ENCODE peak calls at places on chromosomes 6 and 20, in eight cellular contexts. One of them, this sample, is unnamed.

GRCh38 chr6:37077459-37078296 is 72.2 kb downstream of the FGD2 start:
- ATAC-seq in Right ventricle myocardium superior: peak; percentile 92
- ATAC-seq in heart right ventricle: peak; percentile 90
- ATAC-seq in aorta: peak; percentile 84
- ATAC-seq in central memory CD8-positive, alpha-beta T cell: no peak
- ATAC-seq in effector memory CD8-positive, alpha-beta T cell: no peak
- ATAC-seq in left ventricle myocardium superior: peak; percentile 90
- ATAC-seq in naive thymus-derived CD8-positive, alpha-beta T cell: no peak
- ATAC-seq in this sample: no peak

GRCh38 chr6:31971993-31972708 is at the start of gene DXO:
- ATAC-seq in Right ventricle myocardium superior: peak; percentile 97
- ATAC-seq in heart right ventricle: peak; percentile 97
- ATAC-seq in aorta: peak; percentile 96
- ATAC-seq in central memory CD8-positive, alpha-beta T cell: peak; percentile 96
- ATAC-seq in effector memory CD8-positive, alpha-beta T cell: peak; percentile 89
- ATAC-seq in left ventricle myocardium superior: peak; percentile 96
- ATAC-seq in naive thymus-derived CD8-positive, alpha-beta T cell: peak; percentile 90
- ATAC-seq in this sample: peak; percentile 92

GRCh38 chr6:16421462-16421960 is 183.1 kb downstream of the GMPR start:
- ATAC-seq in Right ventricle myocardium superior: no peak
- ATAC-seq in heart right ventricle: no peak
- ATAC-seq in aorta: no peak
- ATAC-seq in central memory CD8-positive, alpha-beta T cell: peak; percentile 5
- ATAC-seq in effector memory CD8-positive, alpha-beta T cell: peak; percentile 9
- ATAC-seq in left ventricle myocardium superior: peak; percentile 39
- ATAC-seq in naive thymus-derived CD8-positive, alpha-beta T cell: no peak
- ATAC-seq in this sample: no peak

GRCh38 chr6:42745083-42745637 is 743 bp downstream of the TBCC start:
- ATAC-seq in Right ventricle myocardium superior: no peak
- ATAC-seq in heart right ventricle: no peak
- ATAC-seq in aorta: no peak
- ATAC-seq in central memory CD8-positive, alpha-beta T cell: no peak
- ATAC-seq in effector memory CD8-positive, alpha-beta T cell: no peak
- ATAC-seq in left ventricle myocardium superior: no peak
- ATAC-seq in naive thymus-derived CD8-positive, alpha-beta T cell: no peak
- ATAC-seq in this sample: no peak

GRCh38 chr6:71250050-71250689 is 38.4 kb upstream of the OGFRL1 start:
- ATAC-seq in Right ventricle myocardium superior: peak; percentile 91
- ATAC-seq in heart right ventricle: peak; percentile 85
- ATAC-seq in aorta: peak; percentile 88
- ATAC-seq in central memory CD8-positive, alpha-beta T cell: no peak
- ATAC-seq in effector memory CD8-positive, alpha-beta T cell: peak; percentile 45
- ATAC-seq in left ventricle myocardium superior: peak; percentile 90
- ATAC-seq in naive thymus-derived CD8-positive, alpha-beta T cell: peak; percentile 42
- ATAC-seq in this sample: no peak

GRCh38 chr6:168171673-168172352 is 92.8 kb upstream of the FRMD1 start:
- ATAC-seq in Right ventricle myocardium superior: no peak
- ATAC-seq in heart right ventricle: no peak
- ATAC-seq in aorta: no peak
- ATAC-seq in central memory CD8-positive, alpha-beta T cell: no peak
- ATAC-seq in effector memory CD8-positive, alpha-beta T cell: no peak
- ATAC-seq in left ventricle myocardium superior: no peak
- ATAC-seq in naive thymus-derived CD8-positive, alpha-beta T cell: no peak
- ATAC-seq in this sample: no peak

GRCh38 chr6:56400273-56400672 is 152.9 kb upstream of the COL21A1 start:
- ATAC-seq in Right ventricle myocardium superior: no peak
- ATAC-seq in heart right ventricle: no peak
- ATAC-seq in aorta: no peak
- ATAC-seq in central memory CD8-positive, alpha-beta T cell: no peak
- ATAC-seq in effector memory CD8-positive, alpha-beta T cell: no peak
- ATAC-seq in left ventricle myocardium superior: no peak
- ATAC-seq in naive thymus-derived CD8-positive, alpha-beta T cell: no peak
- ATAC-seq in this sample: no peak

GRCh38 chr6:40845588-40845987 is 193.4 kb downstream of the UNC5CL start:
- ATAC-seq in Right ventricle myocardium superior: no peak
- ATAC-seq in heart right ventricle: peak; percentile 29
- ATAC-seq in aorta: no peak
- ATAC-seq in central memory CD8-positive, alpha-beta T cell: no peak
- ATAC-seq in effector memory CD8-positive, alpha-beta T cell: no peak
- ATAC-seq in left ventricle myocardium superior: peak; percentile 57
- ATAC-seq in naive thymus-derived CD8-positive, alpha-beta T cell: no peak
- ATAC-seq in this sample: peak; percentile 28

GRCh38 chr6:14716499-14717146 is 529.2 kb upstream of the JARID2 start:
- ATAC-seq in Right ventricle myocardium superior: no peak
- ATAC-seq in heart right ventricle: no peak
- ATAC-seq in aorta: no peak
- ATAC-seq in central memory CD8-positive, alpha-beta T cell: no peak
- ATAC-seq in effector memory CD8-positive, alpha-beta T cell: no peak
- ATAC-seq in left ventricle myocardium superior: no peak
- ATAC-seq in naive thymus-derived CD8-positive, alpha-beta T cell: no peak
- ATAC-seq in this sample: no peak

GRCh38 chr6:111699123-111699522 is 93.4 kb upstream of the TRAF3IP2 start:
- ATAC-seq in Right ventricle myocardium superior: no peak
- ATAC-seq in heart right ventricle: no peak
- ATAC-seq in aorta: no peak
- ATAC-seq in central memory CD8-positive, alpha-beta T cell: no peak
- ATAC-seq in effector memory CD8-positive, alpha-beta T cell: peak; percentile 56
- ATAC-seq in left ventricle myocardium superior: no peak
- ATAC-seq in naive thymus-derived CD8-positive, alpha-beta T cell: peak; percentile 46
- ATAC-seq in this sample: no peak

GRCh38 chr20:48897298-48898044 is 24.0 kb upstream of the ARFGEF2 start:
- ATAC-seq in Right ventricle myocardium superior: no peak
- ATAC-seq in heart right ventricle: peak; percentile 74
- ATAC-seq in aorta: no peak
- ATAC-seq in central memory CD8-positive, alpha-beta T cell: no peak
- ATAC-seq in effector memory CD8-positive, alpha-beta T cell: no peak
- ATAC-seq in left ventricle myocardium superior: peak; percentile 76
- ATAC-seq in naive thymus-derived CD8-positive, alpha-beta T cell: no peak
- ATAC-seq in this sample: no peak

This sample was measured in activated T-helper 17 cell treated with anti-CD3 and anti-CD28 coated beads, Interleukin-2, amount 50 U/mL, for 72 hours.